ENCODE peak calls at places on chromosomes 2 and 18, in ten cellular contexts. Z, K, L, I, O, D, G, M, H and W are unnamed samples.

GRCh38 chr18:31057917-31058316 is 15.4 kb upstream of the DSC3 start:
- DNase-seq in Z (no peak), K (no peak), L (no peak), I (no peak), O (no peak), D (no peak), G (no peak), M (no peak), H (no peak), W (no peak)

GRCh38 chr2:97935719-97936161 is 60.0 kb downstream of the TMEM131 start:
- DNase-seq in Z (no peak), K (no peak), L (no peak), I (no peak), O (no peak), D (no peak), G (no peak), M (no peak), H (no peak), W (peak; percentile 44)

GRCh38 chr2:218895326-218895725 is 14.7 kb downstream of the WNT10A start:
- DNase-seq in Z (no peak), K (no peak), L (no peak), I (no peak), O (no peak), D (no peak), G (no peak), M (peak; percentile 15), H (no peak), W (no peak)

GRCh38 chr18:11674119-11674518 is 14.9 kb upstream of the GNAL start:
- DNase-seq in Z (no peak), K (no peak), L (no peak), I (no peak), O (no peak), D (no peak), G (no peak), M (no peak), H (no peak), W (no peak)

GRCh38 chr2:165952600-165953210 is 871 bp downstream of the TTC21B start:
- DNase-seq in Z (no peak), K (no peak), L (no peak), I (no peak), O (no peak), D (no peak), G (no peak), M (no peak), H (peak; percentile 13), W (peak; percentile 21)

GRCh38 chr2:207766697-207767460 is 2.8 kb downstream of the FZD5 start:
- DNase-seq in Z (peak; percentile 25), K (no peak), L (no peak), I (peak; percentile 22), O (no peak), D (no peak), G (no peak), M (peak; percentile 48), H (peak; percentile 56), W (no peak)

GRCh38 chr2:105789745-105790466 is 45.2 kb downstream of the NCK2 start:
- DNase-seq in Z (peak; percentile 86), K (no peak), L (peak; percentile 39), I (peak; percentile 33), O (peak; percentile 55), D (peak; percentile 35), G (no peak), M (no peak), H (peak; percentile 49), W (peak; percentile 78)

GRCh38 chr2:96771792-96772618 is 11.3 kb downstream of the CNNM4 start:
- DNase-seq in Z (no peak), K (no peak), L (no peak), I (no peak), O (no peak), D (no peak), G (no peak), M (peak; percentile 86), H (no peak), W (no peak)

GRCh38 chr2:225010804-225011203 is 31.5 kb downstream of the DOCK10 start:
- DNase-seq in Z (peak; percentile 31), K (no peak), L (no peak), I (no peak), O (no peak), D (no peak), G (no peak), M (no peak), H (no peak), W (peak; percentile 84)

GRCh38 chr2:11635141-11635540 is 34.9 kb downstream of the NTSR2 start:
- DNase-seq in Z (no peak), K (no peak), L (no peak), I (no peak), O (no peak), D (no peak), G (no peak), M (no peak), H (no peak), W (no peak)

GRCh38 chr2:45119855-45120254 is 110.6 kb upstream of the SIX2 start:
- DNase-seq in Z (no peak), K (no peak), L (no peak), I (no peak), O (no peak), D (no peak), G (no peak), M (no peak), H (no peak), W (peak; percentile 93)

GRCh38 chr2:126700677-126701076 is 44.7 kb downstream of the GYPC start:
- DNase-seq in Z (no peak), K (no peak), L (no peak), I (no peak), O (no peak), D (no peak), G (no peak), M (no peak), H (no peak), W (peak; percentile 17)

GRCh38 chr2:55490554-55490953 is 29.0 kb upstream of the CFAP36 start:
- DNase-seq in Z (peak; percentile 75), K (no peak), L (no peak), I (no peak), O (peak; percentile 18), D (no peak), G (peak; percentile 12), M (no peak), H (no peak), W (peak; percentile 42)

GRCh38 chr2:138503087-138503442 is 1.5 kb downstream of the SPOPL start:
- DNase-seq in Z (no peak), K (no peak), L (no peak), I (no peak), O (no peak), D (no peak), G (no peak), M (no peak), H (no peak), W (peak; percentile 9)

GRCh38 chr2:119149611-119150010 is 8.9 kb downstream of the C1QL2 start:
- DNase-seq in Z (no peak), K (no peak), L (no peak), I (no peak), O (no peak), D (no peak), G (no peak), M (no peak), H (no peak), W (no peak)

GRCh38 chr2:43039376-43040080 is 186.9 kb downstream of the ZFP36L2 start:
- DNase-seq in Z (no peak), K (no peak), L (no peak), I (peak; percentile 47), O (peak; percentile 35), D (no peak), G (no peak), M (no peak), H (no peak), W (no peak)

GRCh38 chr2:9392895-9393757 is 30.2 kb downstream of the ITGB1BP1 start:
- DNase-seq in Z (no peak), K (no peak), L (no peak), I (no peak), O (no peak), D (no peak), G (no peak), M (no peak), H (no peak), W (no peak)

GRCh38 chr2:230134496-230135073 is 65.9 kb upstream of the SLC16A14 start:
- DNase-seq in Z (peak; percentile 37), K (no peak), L (no peak), I (no peak), O (no peak), D (no peak), G (peak; percentile 64), M (no peak), H (no peak), W (peak; percentile 61)

GRCh38 chr2:171793691-171794678 is 100.1 kb downstream of the SLC25A12 start:
- DNase-seq in Z (no peak), K (no peak), L (no peak), I (no peak), O (no peak), D (no peak), G (no peak), M (no peak), H (peak; percentile 9), W (no peak)

GRCh38 chr18:3839481-3840075 is 389.6 kb downstream of the TGIF1 start:
- DNase-seq in Z (no peak), K (no peak), L (no peak), I (no peak), O (no peak), D (no peak), G (no peak), M (no peak), H (no peak), W (no peak)

GRCh38 chr2:204901591-204901990 is 356.3 kb downstream of the PARD3B start:
- DNase-seq in Z (no peak), K (no peak), L (no peak), I (no peak), O (no peak), D (no peak), G (no peak), M (no peak), H (no peak), W (no peak)

GRCh38 chr18:68152770-68153169 is 562.1 kb downstream of the TMX3 start:
- DNase-seq in Z (no peak), K (no peak), L (no peak), I (no peak), O (no peak), D (no peak), G (no peak), M (no peak), H (no peak), W (no peak)

GRCh38 chr2:236536727-236537398 is 32.8 kb upstream of the ACKR3 start:
- DNase-seq in Z (no peak), K (peak; percentile 80), L (no peak), I (no peak), O (no peak), D (no peak), G (no peak), M (no peak), H (peak; percentile 40), W (no peak)

GRCh38 chr2:179263460-179264237 is 983 bp downstream of the SESTD1 start:
- DNase-seq in Z (peak; percentile 51), K (no peak), L (no peak), I (peak; percentile 51), O (peak; percentile 51), D (peak; percentile 27), G (no peak), M (peak; percentile 60), H (peak; percentile 56), W (peak; percentile 42)

GRCh38 chr2:227205701-227206100 is 41.3 kb downstream of the COL4A3 start:
- DNase-seq in Z (no peak), K (no peak), L (no peak), I (no peak), O (no peak), D (no peak), G (no peak), M (no peak), H (no peak), W (no peak)

GRCh38 chr18:32429427-32429826 is 41.3 kb downstream of the GAREM1 start:
- DNase-seq in Z (no peak), K (no peak), L (no peak), I (no peak), O (no peak), D (no peak), G (no peak), M (no peak), H (no peak), W (no peak)

GRCh38 chr2:30300122-30300455 is 68.8 kb downstream of the LBH start:
- DNase-seq in Z (no peak), K (no peak), L (no peak), I (no peak), O (no peak), D (no peak), G (no peak), M (no peak), H (no peak), W (no peak)

GRCh38 chr2:68103656-68104055 is 40.9 kb upstream of the C1D start:
- DNase-seq in Z (no peak), K (no peak), L (no peak), I (no peak), O (no peak), D (no peak), G (no peak), M (no peak), H (no peak), W (no peak)